ENCODE peak calls at places on chromosomes 6 and 20, in four cellular contexts. I is foreskin melanocyte, M is AG04449, Y is GM23338. D is an unnamed sample.

GRCh38 chr6:88184921-88185320 is 18.8 kb upstream of the CNR1 start:
- DNase-seq in Y (no peak), M (no peak), I (no peak), D (no peak)

GRCh38 chr6:12962529-12962928 is 246.0 kb downstream of the PHACTR1 start:
- DNase-seq in I (no peak), Y (no peak), M (no peak), D (no peak)

GRCh38 chr6:18151801-18152200 is 3.1 kb downstream of the TPMT start:
- DNase-seq in M (no peak), Y (no peak), I (peak), D (no peak)

GRCh38 chr6:90217621-90218496 is 78.8 kb downstream of the BACH2 start:
- DNase-seq in M (peak), Y (no peak), I (no peak), D (peak)

GRCh38 chr6:106766201-106766600 is 136.8 kb downstream of the QRSL1 start:
- DNase-seq in M (no peak), Y (no peak), I (no peak), D (no peak)

GRCh38 chr6:43996614-43997341 is 130.5 kb downstream of the MRPL14 start:
- DNase-seq in Y (no peak), I (no peak), M (no peak), D (no peak)

GRCh38 chr6:12459945-12460800 is 170.0 kb downstream of the EDN1 start:
- DNase-seq in M (no peak), Y (no peak), I (no peak), D (no peak)

GRCh38 chr6:79040083-79040482 is 38.0 kb downstream of the PHIP start:
- DNase-seq in Y (no peak), I (no peak), M (no peak), D (no peak)

GRCh38 chr6:56096946-56097345 is 150.4 kb downstream of the COL21A1 start:
- DNase-seq in Y (no peak), M (no peak), I (no peak), D (no peak)

GRCh38 chr6:45163952-45164766 is 164.0 kb upstream of the RUNX2 start:
- DNase-seq in M (no peak), Y (no peak), I (no peak), D (no peak)

GRCh38 chr6:33455051-33455450 is 675 bp downstream of the ZBTB9 start:
- DNase-seq in Y (no peak), I (no peak), M (no peak), D (no peak)

GRCh38 chr6:3661390-3661789 is 90.1 kb downstream of the PXDC1 start:
- DNase-seq in Y (no peak), I (no peak), M (no peak), D (no peak)

GRCh38 chr20:2984956-2985661 is 58.3 kb upstream of the GNRH2 start:
- DNase-seq in I (no peak), Y (no peak), M (peak), D (no peak)

GRCh38 chr6:34146801-34147592 is 1.1 kb upstream of the GRM4 start:
- DNase-seq in M (no peak), Y (no peak), I (no peak), D (no peak)

GRCh38 chr6:15945593-15946159 is 183.2 kb upstream of the MYLIP start:
- DNase-seq in M (no peak), Y (no peak), I (no peak), D (no peak)

GRCh38 chr6:3277851-3278416 is 19.2 kb downstream of the PSMG4 start:
- DNase-seq in Y (no peak), M (no peak), I (no peak), D (no peak)

GRCh38 chr6:161101517-161101916 is 109.9 kb downstream of the MAP3K4 start:
- DNase-seq in M (no peak), Y (peak), I (no peak), D (no peak)

GRCh38 chr6:51016489-51016888 is 197.8 kb downstream of the TFAP2B start:
- DNase-seq in Y (no peak), M (no peak), I (no peak), D (no peak)

GRCh38 chr20:18504479-18505060 is 3.2 kb upstream of the SEC23B start:
- DNase-seq in I (no peak), Y (peak), M (no peak), D (no peak)

GRCh38 chr6:87806635-87807034 is 104.6 kb upstream of the AKIRIN2 start:
- DNase-seq in Y (no peak), I (no peak), M (no peak), D (no peak)

GRCh38 chr20:48203252-48203651 is 418.0 kb upstream of the SULF2 start:
- DNase-seq in I (no peak), Y (no peak), M (no peak), D (no peak)

GRCh38 chr6:41257369-41258195 is 28.9 kb downstream of the TREM1 start:
- DNase-seq in I (no peak), Y (no peak), M (peak), D (no peak)

GRCh38 chr6:37698264-37699137 is 818 bp upstream of the MDGA1 start:
- DNase-seq in Y (peak), I (peak), M (no peak), D (peak)

GRCh38 chr6:13076575-13076974 is 251.8 kb downstream of the TBC1D7 start:
- DNase-seq in Y (no peak), M (no peak), I (no peak), D (no peak)

GRCh38 chr6:163308629-163309276 is 105.8 kb upstream of the QKI start:
- DNase-seq in Y (peak), M (no peak), I (no peak), D (no peak)

GRCh38 chr6:2783188-2783957 is 18.2 kb downstream of the WRNIP1 start:
- DNase-seq in I (no peak), Y (peak), M (no peak), D (peak)

GRCh38 chr6:126539022-126539421 is 199.1 kb downstream of the CENPW start:
- DNase-seq in Y (no peak), I (peak), M (no peak), D (no peak)

GRCh38 chr6:36683656-36684446 is 5.3 kb downstream of the CDKN1A start:
- DNase-seq in M (no peak), Y (no peak), I (no peak), D (no peak)

GRCh38 chr20:22619806-22620205 is 35.4 kb upstream of the FOXA2 start:
- DNase-seq in M (no peak), I (no peak), Y (peak), D (peak)

GRCh38 chr6:64985726-64986125 is 721.3 kb downstream of the EYS start:
- DNase-seq in I (no peak), M (no peak), Y (no peak), D (no peak)

GRCh38 chr6:1596088-1596852 is 13.4 kb upstream of the FOXC1 start:
- DNase-seq in M (no peak), I (no peak), Y (peak), D (peak)

GRCh38 chr6:16764188-16764950 is 3.1 kb upstream of the ATXN1 start:
- DNase-seq in I (no peak), M (no peak), Y (peak), D (no peak)

GRCh38 chr6:45388328-45388727 is 10.6 kb upstream of the SUPT3H start:
- DNase-seq in I (no peak), Y (peak), M (peak), D (peak)

D was measured in iPS-NIHi11.